ENCODE peak calls at places on chromosomes 7 and 10, in eight cellular contexts. Y is midbrain; C is lung; K is H54; U is omental fat pad; B is NCI-H446; I is kidney; V is activated naive CD8-positive, alpha-beta T cell treated with anti-CD3 and anti-CD28 coated beads for 36 hours. O is an unnamed sample.

GRCh38 chr10:114276671-114277070 is 37.6 kb downstream of the VWA2 start:
- DNase-seq in Y (no peak), C (no peak), K (no peak), U (no peak), B (no peak), I (peak), V (no peak), O (no peak)

GRCh38 chr10:16756561-16757221 is 60.5 kb downstream of the RSU1 start:
- DNase-seq in Y (no peak), C (no peak), K (no peak), U (no peak), B (no peak), I (no peak), V (no peak), O (no peak)

GRCh38 chr10:78599122-78599853 is 469.5 kb upstream of the ZMIZ1 start:
- DNase-seq in Y (no peak), C (no peak), K (no peak), U (no peak), B (no peak), I (no peak), V (no peak), O (no peak)

GRCh38 chr7:107103369-107103768 is 58.9 kb downstream of the PRKAR2B start:
- DNase-seq in Y (no peak), C (no peak), K (peak), U (no peak), B (no peak), I (no peak), V (no peak), O (no peak)

GRCh38 chr10:72276421-72277339 is 3.0 kb downstream of the DDIT4 start:
- DNase-seq in Y (peak), C (no peak), K (no peak), U (no peak), B (no peak), I (no peak), V (no peak), O (peak)

GRCh38 chr10:100895346-100895745 is 17.4 kb upstream of the SLF2 start:
- DNase-seq in Y (no peak), C (peak), K (no peak), U (no peak), B (no peak), I (no peak), V (no peak), O (no peak)

GRCh38 chr7:1193593-1194424 is 33.8 kb upstream of the ZFAND2A start:
- DNase-seq in Y (peak), C (no peak), K (no peak), U (no peak), B (peak), I (no peak), V (peak), O (peak)

GRCh38 chr10:116676118-116676517 is 55.4 kb downstream of the PNLIPRP2 start:
- DNase-seq in Y (no peak), C (no peak), K (no peak), U (no peak), B (no peak), I (no peak), V (no peak), O (no peak)

GRCh38 chr7:143300959-143301617 is 12.9 kb downstream of the CASP2 start:
- DNase-seq in Y (no peak), C (no peak), K (no peak), U (no peak), B (no peak), I (no peak), V (no peak), O (no peak)

GRCh38 chr7:74479066-74479781 is 25.5 kb downstream of the GTF2IRD1 start:
- DNase-seq in Y (peak), C (peak), K (no peak), U (no peak), B (no peak), I (peak), V (no peak), O (no peak)

GRCh38 chr10:73159038-73159648 is 8.7 kb downstream of the ECD start:
- DNase-seq in Y (peak), C (peak), K (peak), U (no peak), B (peak), I (no peak), V (peak), O (peak)

GRCh38 chr7:158004123-158004490 is 583.5 kb downstream of the PTPRN2 start:
- DNase-seq in Y (no peak), C (no peak), K (no peak), U (no peak), B (no peak), I (no peak), V (no peak), O (no peak)

GRCh38 chr7:2495402-2496309 is 19.5 kb upstream of the GRIFIN start:
- DNase-seq in Y (peak), C (no peak), K (no peak), U (no peak), B (peak), I (peak), V (no peak), O (no peak)

GRCh38 chr7:778968-779451 is 51.9 kb upstream of the PRKAR1B start:
- DNase-seq in Y (peak), C (no peak), K (no peak), U (no peak), B (peak), I (peak), V (no peak), O (no peak)

GRCh38 chr7:18509491-18509890 is 13.9 kb downstream of the HDAC9 start:
- DNase-seq in Y (no peak), C (no peak), K (no peak), U (no peak), B (no peak), I (no peak), V (no peak), O (no peak)

GRCh38 chr7:151694828-151695580 is 175.3 kb upstream of the RHEB start:
- DNase-seq in Y (no peak), C (no peak), K (no peak), U (no peak), B (no peak), I (peak), V (no peak), O (peak)

GRCh38 chr10:119543814-119544642 is 1.5 kb upstream of the RGS10 start:
- DNase-seq in Y (no peak), C (no peak), K (no peak), U (no peak), B (no peak), I (no peak), V (no peak), O (no peak)

GRCh38 chr7:92763636-92764423 is 72.5 kb downstream of the CDK6 start:
- DNase-seq in Y (no peak), C (no peak), K (peak), U (no peak), B (peak), I (no peak), V (no peak), O (peak)

GRCh38 chr10:43105119-43105792 is 28.4 kb downstream of the RET start:
- DNase-seq in Y (peak), C (peak), K (peak), U (peak), B (peak), I (peak), V (peak), O (peak)